ENCODE peak calls at places on chromosomes 16 and 17, in six cellular contexts. S is SK-N-SH, B is neural progenitor cell, X is HCT116, J is OCI-LY7, W is GM23338. G is an unnamed sample.

GRCh38 chr17:72934927-72935326 is 157.6 kb downstream of the SLC39A11 start:
- DNase-seq in S (no peak), J (no peak), B (no peak), W (no peak), X (no peak), G (no peak)

GRCh38 chr17:66984730-66985129 is 20.2 kb downstream of the CACNG4 start:
- DNase-seq in W (no peak), S (no peak), X (no peak), J (no peak), B (no peak), G (no peak)

GRCh38 chr17:65027305-65027704 is 29.2 kb downstream of the GNA13 start:
- DNase-seq in B (peak; percentile 27), S (peak; percentile 52), X (peak; percentile 65), W (peak; percentile 75), J (no peak), G (peak; percentile 32)

GRCh38 chr17:27294689-27295630 is 1.0 kb downstream of the WSB1 start:
- DNase-seq in B (peak; percentile 82), X (peak; percentile 24), W (peak; percentile 87), J (peak; percentile 59), S (peak; percentile 48), G (peak; percentile 89)

GRCh38 chr17:6427284-6427781 is 7.6 kb downstream of the AIPL1 start:
- DNase-seq in B (no peak), S (no peak), W (no peak), J (no peak), X (no peak), G (no peak)

GRCh38 chr17:75079023-75079373 is 8.8 kb upstream of the SLC16A5 start:
- DNase-seq in B (no peak), J (no peak), S (no peak), W (no peak), X (no peak), G (no peak)

GRCh38 chr16:56798955-56799354 is 66.1 kb upstream of the SLC12A3 start:
- DNase-seq in J (no peak), W (no peak), B (no peak), X (no peak), S (no peak), G (no peak)

GRCh38 chr16:28035866-28036393 is 27.6 kb downstream of the GSG1L start:
- DNase-seq in J (no peak), X (no peak), B (no peak), S (no peak), W (no peak), G (no peak)

GRCh38 chr16:17313085-17313611 is 157.6 kb downstream of the XYLT1 start:
- DNase-seq in B (no peak), J (no peak), X (no peak), S (peak; percentile 76), W (no peak), G (peak; percentile 78)

GRCh38 chr17:1766382-1767135 is 4.7 kb downstream of the SERPINF1 start:
- DNase-seq in S (peak; percentile 65), B (no peak), W (no peak), J (no peak), X (no peak), G (no peak)

GRCh38 chr17:1765576-1765975 is 3.7 kb downstream of the SERPINF1 start:
- DNase-seq in B (no peak), J (no peak), W (no peak), S (no peak), X (no peak), G (no peak)

GRCh38 chr17:1764274-1764673 is 2.4 kb downstream of the SERPINF1 start:
- DNase-seq in W (no peak), S (no peak), X (no peak), B (no peak), J (no peak), G (peak; percentile 83)

GRCh38 chr17:1769826-1770477 is 8.1 kb downstream of the SERPINF1 start:
- DNase-seq in X (no peak), B (no peak), S (no peak), J (no peak), W (peak; percentile 91), G (peak; percentile 72)

DNA sequence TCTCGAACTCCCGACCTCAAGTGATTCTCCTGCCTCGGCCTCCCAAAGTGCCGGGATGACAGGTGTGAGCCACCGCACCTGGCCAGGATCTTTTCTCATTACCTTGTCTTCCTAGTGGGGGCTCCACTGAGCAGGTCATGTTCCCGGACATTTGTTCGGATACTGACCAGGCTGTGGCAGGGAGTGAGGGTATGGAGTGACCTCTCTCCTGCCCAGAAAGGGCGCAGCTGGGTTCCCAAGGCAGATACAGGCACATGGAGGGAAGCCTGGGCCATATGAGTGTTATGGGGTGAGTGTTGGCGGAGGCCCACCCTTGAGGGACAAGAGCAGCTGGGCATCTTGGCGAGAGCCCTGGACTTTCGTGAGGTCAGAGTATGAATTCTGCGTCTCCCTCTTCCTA is 5.5 kb downstream of the SERPINF1 start:
- DNase-seq in S (no peak), W (no peak), J (no peak), X (no peak), B (no peak), G (no peak)
- TF ChIP-seq EZH2phosphoT487 in S (no peak), W (no peak), J (no peak), X (no peak), B (no peak), G (no peak)

DNA sequence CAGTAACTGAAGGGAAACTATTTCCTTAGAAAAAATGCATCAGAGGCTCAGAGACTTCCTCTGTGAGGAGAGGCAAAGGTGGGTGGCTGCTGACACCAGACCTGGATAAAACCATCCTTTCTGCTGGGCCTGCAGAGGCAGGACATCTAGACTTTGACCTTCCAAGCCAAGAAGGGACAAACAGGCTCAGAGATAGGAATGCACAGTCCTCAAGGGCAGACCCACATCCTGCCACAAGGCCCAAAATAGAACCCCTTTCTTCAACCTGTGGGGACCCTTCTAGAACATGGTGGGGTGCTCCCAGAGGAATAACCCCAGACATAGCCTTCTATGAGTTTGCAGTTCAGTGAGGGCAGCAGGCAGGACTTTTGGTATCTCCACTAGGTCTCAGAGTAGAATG is 3.8 kb upstream of the CBFB start:
- DNase-seq in J (no peak), W (no peak), X (no peak), S (no peak), B (no peak), G (no peak)
- TF ChIP-seq EZH2phosphoT487 in J (no peak), W (no peak), X (no peak), S (no peak), B (no peak), G (no peak)

GRCh38 chr17:59487161-59487873 is 78.1 kb upstream of the DHX40 start:
- DNase-seq in W (no peak), J (no peak), X (no peak), S (no peak), B (no peak), G (no peak)
- TF ChIP-seq EZH2phosphoT487 in W (no peak), J (no peak), X (no peak), S (no peak), B (no peak), G (no peak)

GRCh38 chr17:41367426-41368075 is 2.1 kb downstream of the KRT33B start:
- DNase-seq in X (no peak), J (no peak), S (no peak), W (no peak), B (no peak), G (no peak)
- TF ChIP-seq EZH2phosphoT487 in X (no peak), J (no peak), S (no peak), W (no peak), B (no peak), G (no peak)

DNA sequence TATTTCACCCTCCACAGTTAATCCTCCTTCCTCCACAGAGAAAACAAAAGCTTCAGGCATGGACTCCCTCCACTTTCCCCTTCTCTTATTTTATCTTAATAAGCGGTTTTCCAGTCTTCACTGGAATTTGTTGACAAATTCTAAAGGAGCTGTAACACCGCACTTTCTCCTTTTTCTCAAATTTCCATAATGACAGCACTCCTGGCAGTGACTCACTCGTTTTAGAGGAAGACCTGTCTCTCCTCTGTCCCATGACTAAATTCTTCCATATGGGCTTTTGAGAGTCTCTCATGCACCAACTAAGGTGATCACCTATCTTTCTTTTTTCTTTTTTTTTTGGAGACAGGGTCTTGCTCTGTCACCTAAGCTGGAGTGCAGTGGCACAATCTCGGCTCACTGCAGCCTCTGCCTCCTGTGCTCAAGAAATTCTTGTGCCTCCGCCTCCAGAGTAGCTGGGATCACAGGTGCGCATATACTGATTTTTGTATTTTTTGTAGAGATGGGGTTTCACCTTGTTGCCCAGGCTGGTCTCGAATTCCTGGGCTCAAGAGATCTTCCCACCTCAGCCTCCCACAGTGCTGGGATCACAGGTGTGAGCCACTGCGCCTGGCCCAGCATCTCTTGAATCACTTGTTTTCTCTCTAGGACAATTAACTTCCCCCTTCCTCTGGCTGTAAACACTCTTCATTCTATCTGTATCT is 7.7 kb downstream of the ITGAM start:
- DNase-seq in X (no peak), W (no peak), S (no peak), B (no peak), J (no peak), G (no peak)
- TF ChIP-seq EZH2phosphoT487 in X (no peak), W (no peak), S (no peak), B (no peak), J (no peak), G (no peak)

DNA sequence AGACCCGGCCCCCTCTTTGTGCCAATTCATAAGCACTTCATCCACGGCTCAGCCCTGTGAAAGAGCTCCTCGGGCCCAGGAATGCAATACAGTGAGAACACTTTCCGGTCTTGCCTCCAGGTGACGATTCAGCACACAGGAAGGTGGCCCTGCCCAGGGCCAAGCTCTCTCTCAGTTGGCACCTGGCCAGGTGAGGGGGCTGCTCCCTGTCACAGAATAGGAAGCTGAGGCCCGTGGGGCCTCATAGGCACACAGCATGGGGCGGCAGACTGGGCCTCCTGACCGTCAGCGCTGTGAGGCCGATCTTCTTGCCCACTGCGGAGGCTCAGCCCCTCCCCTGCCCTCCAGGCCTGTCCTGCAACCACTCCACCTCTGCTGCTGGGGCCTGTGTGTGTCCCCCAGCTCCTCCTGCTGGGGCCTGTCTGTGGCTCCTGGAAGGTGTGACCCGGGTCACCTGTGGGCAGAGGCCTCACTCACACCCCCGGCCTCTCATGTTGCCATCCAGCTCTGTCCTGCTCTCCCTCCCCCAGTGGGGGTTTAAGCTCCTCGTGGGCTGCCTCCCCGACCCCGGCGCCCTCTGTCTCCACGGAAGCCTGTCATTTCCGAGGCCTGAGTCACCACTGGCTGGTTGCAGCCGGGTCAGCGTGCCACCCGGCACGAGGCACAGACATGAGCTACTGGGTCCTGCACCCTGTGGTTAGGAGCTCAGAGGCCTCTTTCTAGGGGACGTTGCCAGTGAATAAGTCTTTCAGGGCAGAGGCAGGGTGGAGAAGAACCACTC is 114.4 kb downstream of the SEC14L1 start:
- DNase-seq in S (peak; percentile 68), B (peak; percentile 25), W (peak; percentile 38), X (peak; percentile 89), J (no peak), G (peak; percentile 74)
- TF ChIP-seq EZH2phosphoT487 in S (no peak), B (no peak), W (no peak), X (no peak), J (no peak), G (no peak)

DNA sequence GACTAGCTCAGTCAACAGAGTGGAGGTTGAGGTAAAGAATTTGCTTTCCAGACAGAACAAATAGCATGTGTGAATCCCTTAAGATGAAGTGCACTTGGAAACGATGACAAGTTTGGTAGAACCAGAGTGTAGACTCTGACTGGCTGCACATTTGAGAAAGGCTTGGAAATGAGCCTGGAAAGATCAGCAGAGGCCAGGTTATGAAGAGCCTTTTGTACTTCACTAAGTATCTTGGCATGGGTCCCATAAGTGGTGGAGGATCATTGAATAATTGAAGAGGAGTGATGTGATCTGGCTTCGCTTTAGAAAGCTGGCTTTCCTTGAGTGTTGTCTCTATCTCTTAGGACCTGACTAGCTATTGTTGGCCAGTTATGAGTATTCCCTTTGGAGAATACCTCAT is 329.7 kb downstream of the UTP18 start:
- DNase-seq in W (no peak), X (no peak), B (no peak), J (no peak), S (no peak), G (no peak)
- TF ChIP-seq EZH2phosphoT487 in W (no peak), X (no peak), B (no peak), J (no peak), S (no peak), G (no peak)

G was measured in hepatocyte.